ENCODE peak calls at places on chromosomes 13 and 19, in nine cellular contexts. Y is Panc1, K is A549, Q is MM.1S, N is RWPE2, L is cardiac muscle cell, A is foreskin fibroblast, P is dorsolateral prefrontal cortex, I is progenitor cell of endocrine pancreas. C is an unnamed sample.

GRCh38 chr13:100490692-100491091 is 97.9 kb downstream of the GGACT start:
- DNase-seq in Y (no peak), K (no peak), Q (peak; percentile 50), N (no peak), L (no peak), A (no peak), P (no peak), I (no peak), C (peak; percentile 43)

GRCh38 chr19:14375055-14375581 is 6.1 kb upstream of the ADGRE5 start:
- DNase-seq in Y (no peak), K (no peak), Q (no peak), N (no peak), L (no peak), A (no peak), P (no peak), I (no peak), C (peak; percentile 14)

GRCh38 chr13:112812306-112813034 is 122.6 kb downstream of the ATP11A start:
- DNase-seq in Y (no peak), K (no peak), Q (no peak), N (no peak), L (peak; percentile 14), A (no peak), P (no peak), I (no peak), C (peak; percentile 93)

GRCh38 chr19:49327878-49328544 is 3.0 kb upstream of the SLC6A16 start:
- DNase-seq in Y (no peak), K (peak; percentile 51), Q (peak; percentile 58), N (no peak), L (peak; percentile 48), A (no peak), P (no peak), I (no peak), C (no peak)

GRCh38 chr13:97496511-97496910 is 62.5 kb downstream of the RAP2A start:
- DNase-seq in Y (no peak), K (no peak), Q (no peak), N (no peak), L (peak; percentile 63), A (no peak), P (no peak), I (no peak), C (no peak)

GRCh38 chr13:97515643-97516042 is 81.7 kb downstream of the RAP2A start:
- DNase-seq in Y (no peak), K (no peak), Q (no peak), N (no peak), L (no peak), A (no peak), P (no peak), I (no peak), C (no peak)

GRCh38 chr13:37869506-37869755 is 141 bp downstream of the TRPC4 start:
- DNase-seq in Y (no peak), K (no peak), Q (no peak), N (peak; percentile 28), L (no peak), A (no peak), P (peak; percentile 43), I (no peak), C (no peak)

GRCh38 chr19:10043286-10043927 is 30.1 kb downstream of the RDH8 start:
- DNase-seq in Y (no peak), K (no peak), Q (no peak), N (no peak), L (peak; percentile 41), A (no peak), P (no peak), I (no peak), C (no peak)

GRCh38 chr19:39196860-39197562 is at the start of gene NCCRP1:
- DNase-seq in Y (no peak), K (no peak), Q (no peak), N (no peak), L (no peak), A (no peak), P (no peak), I (no peak), C (no peak)

GRCh38 chr19:10961073-10961762 is 388 bp downstream of the SMARCA4 start:
- DNase-seq in Y (no peak), K (no peak), Q (peak; percentile 32), N (no peak), L (peak; percentile 40), A (peak; percentile 37), P (peak; percentile 78), I (no peak), C (peak; percentile 65)

GRCh38 chr13:44414771-44415170 is 41.1 kb downstream of the SERP2 start:
- DNase-seq in Y (no peak), K (no peak), Q (no peak), N (no peak), L (no peak), A (no peak), P (no peak), I (no peak), C (no peak)

GRCh38 chr19:3358392-3358918 is 7.9 kb upstream of the NFIC start:
- DNase-seq in Y (no peak), K (no peak), Q (no peak), N (no peak), L (no peak), A (no peak), P (peak; percentile 56), I (no peak), C (peak; percentile 29)

DNA sequence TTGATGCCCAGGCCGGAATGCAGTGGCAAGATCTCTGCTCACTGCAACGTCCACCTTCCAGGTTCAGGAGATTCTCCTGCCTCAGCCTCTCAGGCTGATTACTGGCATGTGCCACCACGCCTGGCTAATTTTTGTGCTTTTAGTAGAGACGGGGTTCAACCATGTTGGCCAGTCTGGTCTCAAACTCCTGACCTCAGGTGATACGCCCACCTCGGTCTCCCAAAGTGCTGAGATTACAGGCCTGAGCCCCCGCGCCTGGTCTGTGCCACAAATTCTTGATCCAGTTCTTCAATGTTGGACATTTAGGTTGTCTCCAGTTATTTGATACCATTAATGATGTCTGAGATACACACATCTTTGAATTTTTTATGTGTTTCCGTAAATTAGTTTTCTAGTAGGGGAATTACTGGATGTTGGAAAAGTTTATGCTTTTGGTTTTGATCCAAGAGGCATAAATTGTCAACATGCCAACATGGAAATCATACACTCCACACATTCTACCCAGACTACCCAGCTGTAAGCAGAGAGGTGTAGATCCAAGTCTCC is 525 bp upstream of the COG3 start:
- DNase-seq in Y (no peak), K (no peak), Q (no peak), N (no peak), L (no peak), A (no peak), P (peak; percentile 41), I (no peak), C (peak; percentile 18)
- TF ChIP-seq CTCF in Y (no peak), K (no peak), Q (peak; percentile 24), N (no peak), L (no peak), A (peak; percentile 33), P (no peak), I (no peak), C (peak; percentile 74)

DNA sequence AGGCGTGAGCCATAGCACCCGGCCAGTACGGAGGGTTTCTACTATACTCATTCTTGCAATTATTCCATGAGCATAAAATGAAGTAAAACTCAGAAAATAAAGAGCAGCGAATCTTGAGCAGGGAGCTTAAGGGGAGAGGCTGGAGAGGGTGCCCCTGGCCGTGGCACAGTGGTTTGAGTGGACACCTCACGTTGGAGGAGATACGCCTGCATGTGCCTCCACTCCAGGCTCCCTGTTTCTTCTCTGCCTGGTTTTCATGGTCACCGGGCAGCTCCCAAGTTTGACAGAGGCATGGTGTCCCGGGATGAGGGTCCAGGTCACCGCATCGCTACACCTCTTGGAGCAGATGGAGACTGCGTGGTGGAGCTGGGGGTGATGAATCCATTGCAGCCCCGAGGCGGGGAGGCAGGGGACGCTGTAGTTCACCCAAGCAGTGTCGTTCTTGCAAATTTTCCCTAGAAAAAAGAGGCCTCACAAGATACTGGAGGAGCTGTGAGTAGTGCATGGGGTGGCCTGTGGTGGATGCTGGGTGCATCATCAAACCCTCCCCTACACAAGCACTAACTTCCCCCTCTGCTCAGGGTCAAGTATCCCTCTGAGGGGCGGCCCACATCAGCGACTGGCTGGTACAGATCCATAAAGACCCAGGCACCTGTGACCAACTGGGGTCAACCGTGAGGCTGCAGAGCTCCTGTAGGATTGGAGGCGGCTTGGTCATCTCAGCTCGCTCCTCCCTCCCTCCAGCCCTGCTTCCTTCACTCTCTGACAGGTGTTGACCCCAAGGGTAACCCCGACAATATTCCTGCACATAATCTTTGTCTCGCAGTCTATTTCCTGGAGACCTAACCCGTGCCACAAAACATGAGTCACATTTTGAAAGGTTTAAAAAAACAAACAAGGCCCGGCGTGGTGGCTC is 3.6 kb upstream of the MIER2 start:
- DNase-seq in Y (no peak), K (no peak), Q (no peak), N (peak; percentile 31), L (no peak), A (no peak), P (peak; percentile 12), I (no peak), C (no peak)
- TF ChIP-seq CTCF in Y (no peak), K (no peak), Q (no peak), N (no peak), L (peak; percentile 13), A (no peak), P (no peak), I (no peak), C (no peak)

GRCh38 chr19:1577929-1578618 is 9.9 kb upstream of the MEX3D start:
- DNase-seq in Y (no peak), K (no peak), Q (no peak), N (no peak), L (no peak), A (no peak), P (no peak), I (no peak), C (no peak)

GRCh38 chr19:1580382-1580781 is 12.3 kb upstream of the MEX3D start:
- DNase-seq in Y (no peak), K (no peak), Q (no peak), N (no peak), L (no peak), A (no peak), P (no peak), I (no peak), C (no peak)

GRCh38 chr19:1582201-1582600 is 10.5 kb downstream of the MBD3 start:
- DNase-seq in Y (no peak), K (no peak), Q (no peak), N (no peak), L (no peak), A (no peak), P (no peak), I (no peak), C (no peak)

GRCh38 chr19:1579222-1579621 is 11.1 kb upstream of the MEX3D start:
- DNase-seq in Y (no peak), K (no peak), Q (no peak), N (no peak), L (no peak), A (no peak), P (no peak), I (no peak), C (no peak)

GRCh38 chr19:1580957-1581356 is 11.7 kb downstream of the MBD3 start:
- DNase-seq in Y (no peak), K (no peak), Q (no peak), N (no peak), L (no peak), A (no peak), P (no peak), I (no peak), C (no peak)
- TF ChIP-seq CTCF in Y (no peak), K (no peak), Q (no peak), N (no peak), L (no peak), A (no peak), P (no peak), I (no peak), C (no peak)

DNA sequence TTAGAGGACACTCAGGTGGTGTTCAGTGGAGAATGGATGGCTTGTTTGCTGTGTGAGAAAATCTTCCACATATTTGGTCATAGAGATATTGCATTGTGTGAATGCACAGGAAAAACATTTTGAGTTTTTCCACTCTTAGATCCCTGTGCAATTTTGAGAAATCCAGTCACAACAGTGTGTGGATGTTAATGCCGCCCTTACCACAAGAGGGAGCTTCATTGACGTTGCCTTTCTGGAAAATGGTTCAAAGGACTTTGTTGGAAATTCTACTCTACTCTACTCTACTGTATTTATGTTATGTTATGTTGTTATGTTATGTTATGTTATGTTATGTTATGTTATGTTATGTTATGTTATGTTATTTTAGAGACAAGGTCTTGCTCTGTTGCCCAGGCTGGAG is 13.4 kb downstream of the ZNF20 start:
- DNase-seq in Y (no peak), K (no peak), Q (peak; percentile 31), N (no peak), L (peak; percentile 20), A (no peak), P (no peak), I (no peak), C (peak; percentile 33)
- TF ChIP-seq CTCF in Y (no peak), K (no peak), Q (peak; percentile 54), N (peak; percentile 62), L (peak; percentile 37), A (peak; percentile 30), P (peak; percentile 55), I (peak; percentile 30), C (peak; percentile 35)